ENCODE peak calls at places on chromosomes 1 and 21, in four cellular contexts. U, G, Y and S are unnamed samples.

GRCh38 chr1:184403961-184404726 is 17.3 kb downstream of the C1orf21 start:
- DNase-seq in U (no peak), G (no peak), Y (no peak), S (no peak)

GRCh38 chr1:110068646-110069301 is 1.7 kb downstream of the ALX3 start:
- DNase-seq in U (peak), G (peak), Y (no peak), S (peak)

GRCh38 chr21:42496120-42496838 is at the start of gene RSPH1:
- DNase-seq in U (peak), G (peak), Y (peak), S (peak)

GRCh38 chr1:44219301-44219626 is 6.0 kb downstream of the DMAP1 start:
- DNase-seq in U (no peak), G (no peak), Y (no peak), S (no peak)

GRCh38 chr1:185317886-185318310 is 855 bp upstream of the IVNS1ABP start:
- DNase-seq in U (peak), G (peak), Y (no peak), S (peak)

GRCh38 chr1:22772054-22772453 is 61.4 kb downstream of the EPHB2 start:
- DNase-seq in U (no peak), G (peak), Y (no peak), S (no peak)

GRCh38 chr1:184910596-184910995 is 63.7 kb downstream of the NIBAN1 start:
- DNase-seq in U (no peak), G (no peak), Y (no peak), S (no peak)

GRCh38 chr1:117365350-117366280 is 1.6 kb upstream of the MAN1A2 start:
- DNase-seq in U (no peak), G (peak), Y (peak), S (no peak)

GRCh38 chr21:41783476-41784150 is 16.8 kb upstream of the RIPK4 start:
- DNase-seq in U (no peak), G (no peak), Y (peak), S (no peak)

GRCh38 chr1:40715660-40716059 is 24.2 kb downstream of the NFYC start:
- DNase-seq in U (no peak), G (no peak), Y (no peak), S (no peak)

GRCh38 chr1:207691814-207692213 is 46.9 kb downstream of the CR1L start:
- DNase-seq in U (no peak), G (no peak), Y (peak), S (no peak)

GRCh38 chr1:175303308-175303707 is 110.7 kb upstream of the KIAA0040 start:
- DNase-seq in U (no peak), G (no peak), Y (no peak), S (no peak)

GRCh38 chr1:70866522-70867256 is 180.9 kb downstream of the PTGER3 start:
- DNase-seq in U (no peak), G (no peak), Y (no peak), S (no peak)

GRCh38 chr1:51537568-51537967 is 18.5 kb upstream of the EPS15 start:
- DNase-seq in U (no peak), G (no peak), Y (no peak), S (no peak)

GRCh38 chr1:29186252-29186651 is 4.6 kb upstream of the SRSF4 start:
- DNase-seq in U (no peak), G (no peak), Y (no peak), S (no peak)

GRCh38 chr1:95084317-95085176 is 11.8 kb upstream of the ALG14 start:
- DNase-seq in U (peak), G (no peak), Y (peak), S (peak)

GRCh38 chr1:170503691-170504090 is 28.3 kb upstream of the GORAB start:
- DNase-seq in U (no peak), G (no peak), Y (no peak), S (no peak)

GRCh38 chr1:159163609-159164008 is 7.8 kb upstream of the CADM3 start:
- DNase-seq in U (no peak), G (no peak), Y (no peak), S (no peak)

GRCh38 chr1:114535401-114535800 is 24.4 kb upstream of the TRIM33 start:
- DNase-seq in U (no peak), G (no peak), Y (no peak), S (no peak)

GRCh38 chr1:169466259-169467230 is 19.2 kb downstream of the SLC19A2 start:
- DNase-seq in U (no peak), G (no peak), Y (peak), S (no peak)

GRCh38 chr1:28507247-28507645 is 1.4 kb downstream of the RCC1 start:
- DNase-seq in U (no peak), G (no peak), Y (no peak), S (no peak)

GRCh38 chr1:36986241-36986955 is 47.9 kb downstream of the GRIK3 start:
- DNase-seq in U (no peak), G (no peak), Y (no peak), S (no peak)

GRCh38 chr1:22971161-22972062 is 1.3 kb downstream of the LACTBL1 start:
- DNase-seq in U (no peak), G (no peak), Y (peak), S (no peak)

GRCh38 chr21:22456241-22456640 is 1458.0 kb downstream of the NCAM2 start:
- DNase-seq in U (no peak), G (no peak), Y (no peak), S (no peak)
- TF ChIP-seq CTCF in U (no peak), G (no peak), Y (no peak), S (no peak)

GRCh38 chr1:10424034-10424433 is 6.2 kb upstream of the CENPS start:
- DNase-seq in U (no peak), G (peak), Y (no peak), S (no peak)
- TF ChIP-seq CTCF in U (no peak), G (no peak), Y (no peak), S (no peak)

GRCh38 chr1:200535605-200536004 is 84.9 kb downstream of the KIF14 start:
- DNase-seq in U (no peak), G (peak), Y (peak), S (peak)
- TF ChIP-seq CTCF in U (no peak), G (peak), Y (peak), S (peak)

GRCh38 chr1:7585216-7585907 is 185.7 kb upstream of the VAMP3 start:
- DNase-seq in U (no peak), G (peak), Y (no peak), S (no peak)
- TF ChIP-seq CTCF in U (no peak), G (no peak), Y (no peak), S (no peak)

DNA sequence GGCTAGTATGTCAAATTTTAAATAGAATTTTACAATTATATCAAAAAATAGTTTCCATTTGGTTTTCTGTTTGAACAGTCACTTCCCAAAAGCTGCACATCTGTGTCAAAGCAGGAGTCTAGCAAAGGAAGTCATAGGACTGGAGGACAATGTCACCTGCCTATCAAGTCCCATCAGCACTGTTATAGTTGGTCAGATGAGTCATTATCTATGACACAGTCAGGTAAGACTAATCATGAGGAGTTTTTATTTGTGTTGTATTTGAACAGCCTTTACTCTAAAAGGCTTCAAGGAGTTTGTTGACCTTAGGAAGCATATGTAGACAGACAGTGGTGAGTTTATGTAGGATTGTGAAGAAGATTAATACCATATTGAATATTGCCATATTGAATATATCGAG is 74.2 kb upstream of the QSOX1 start:
- DNase-seq in U (no peak), G (peak), Y (peak), S (no peak)
- TF ChIP-seq CTCF in U (no peak), G (no peak), Y (no peak), S (no peak)

GRCh38 chr1:197921235-197922069 is 4.3 kb downstream of the LHX9 start:
- DNase-seq in U (no peak), G (peak), Y (no peak), S (no peak)

GRCh38 chr1:197923013-197923412 is 5.8 kb downstream of the LHX9 start:
- DNase-seq in U (no peak), G (peak), Y (no peak), S (no peak)

GRCh38 chr1:197927908-197928665 is 10.9 kb downstream of the LHX9 start:
- DNase-seq in U (no peak), G (no peak), Y (no peak), S (no peak)

GRCh38 chr1:197922070-197922390 is 4.9 kb downstream of the LHX9 start:
- DNase-seq in U (no peak), G (peak), Y (no peak), S (peak)

DNA sequence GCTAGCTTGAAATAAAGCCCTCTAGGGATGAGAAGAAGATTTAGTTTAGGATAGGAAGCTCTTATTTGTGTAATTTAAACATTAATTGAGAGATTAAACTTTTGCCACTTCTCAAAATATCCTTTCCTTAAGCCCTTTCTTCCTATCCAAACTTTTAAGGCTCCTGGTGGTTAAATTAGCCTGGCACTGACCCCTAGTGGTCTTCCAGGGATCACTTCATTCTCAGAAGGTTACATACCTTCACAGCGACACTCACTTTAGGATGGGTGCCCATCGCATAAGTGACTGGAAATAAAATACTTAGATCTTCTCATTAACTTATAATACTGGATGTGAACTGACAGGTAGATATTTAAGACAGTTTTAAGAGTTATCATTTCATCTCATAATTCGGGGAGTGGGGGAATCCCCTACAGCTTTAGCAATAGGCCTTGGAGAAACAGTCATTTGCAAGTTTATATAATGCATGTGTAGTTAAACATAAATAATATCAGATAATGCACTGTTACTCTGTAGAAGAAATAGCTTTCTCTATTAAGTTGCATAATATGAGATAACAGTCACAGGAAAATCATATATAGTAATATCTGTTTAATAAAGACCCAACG is 7.4 kb downstream of the LHX9 start:
- DNase-seq in U (peak), G (peak), Y (peak), S (peak)
- TF ChIP-seq CTCF in U (peak), G (peak), Y (peak), S (peak)